ENCODE peak calls at places on chromosomes 6 and 20, in nine cellular contexts. One of them, this sample, is unnamed.

GRCh38 chr20:23602699-23603098 is 3.0 kb downstream of the CST9 start:
- DNase-seq in H54: no peak
- DNase-seq in Peyer's patch: no peak
- DNase-seq in body of pancreas: no peak
- DNase-seq in A549: no peak
- DNase-seq in gastrocnemius medialis: no peak
- DNase-seq in IMR-90: no peak
- DNase-seq in esophagus squamous epithelium: no peak
- DNase-seq in H1: no peak
- DNase-seq in this sample: no peak

GRCh38 chr20:44092551-44093248 is 94.3 kb downstream of the JPH2 start:
- DNase-seq in H54: no peak
- DNase-seq in Peyer's patch: no peak
- DNase-seq in body of pancreas: no peak
- DNase-seq in A549: no peak
- DNase-seq in gastrocnemius medialis: peak
- DNase-seq in IMR-90: peak
- DNase-seq in esophagus squamous epithelium: no peak
- DNase-seq in H1: no peak
- DNase-seq in this sample: no peak

GRCh38 chr20:53281557-53282117 is 309.5 kb downstream of the TSHZ2 start:
- DNase-seq in H54: no peak
- DNase-seq in Peyer's patch: no peak
- DNase-seq in body of pancreas: no peak
- DNase-seq in A549: no peak
- DNase-seq in gastrocnemius medialis: no peak
- DNase-seq in IMR-90: no peak
- DNase-seq in esophagus squamous epithelium: no peak
- DNase-seq in H1: peak
- DNase-seq in this sample: no peak

GRCh38 chr6:89357390-89357789 is 4.9 kb upstream of the UBE2J1 start:
- DNase-seq in H54: no peak
- DNase-seq in Peyer's patch: peak
- DNase-seq in body of pancreas: no peak
- DNase-seq in A549: no peak
- DNase-seq in gastrocnemius medialis: no peak
- DNase-seq in IMR-90: no peak
- DNase-seq in esophagus squamous epithelium: no peak
- DNase-seq in H1: no peak
- DNase-seq in this sample: no peak

GRCh38 chr6:41682497-41682961 is 44.3 kb downstream of the MDFI start:
- DNase-seq in H54: no peak
- DNase-seq in Peyer's patch: no peak
- DNase-seq in body of pancreas: peak
- DNase-seq in A549: no peak
- DNase-seq in gastrocnemius medialis: peak
- DNase-seq in IMR-90: no peak
- DNase-seq in esophagus squamous epithelium: no peak
- DNase-seq in H1: no peak
- DNase-seq in this sample: no peak

GRCh38 chr6:72621243-72622093 is at the start of gene KCNQ5:
- DNase-seq in H54: peak
- DNase-seq in Peyer's patch: peak
- DNase-seq in body of pancreas: peak
- DNase-seq in A549: peak
- DNase-seq in gastrocnemius medialis: peak
- DNase-seq in IMR-90: no peak
- DNase-seq in esophagus squamous epithelium: no peak
- DNase-seq in H1: peak
- DNase-seq in this sample: no peak

GRCh38 chr20:48470141-48470540 is 357.7 kb downstream of the PREX1 start:
- DNase-seq in H54: no peak
- DNase-seq in Peyer's patch: no peak
- DNase-seq in body of pancreas: no peak
- DNase-seq in A549: no peak
- DNase-seq in gastrocnemius medialis: no peak
- DNase-seq in IMR-90: no peak
- DNase-seq in esophagus squamous epithelium: no peak
- DNase-seq in H1: no peak
- DNase-seq in this sample: no peak

GRCh38 chr6:36432151-36432633 is 10.5 kb downstream of the PXT1 start:
- DNase-seq in H54: no peak
- DNase-seq in Peyer's patch: no peak
- DNase-seq in body of pancreas: no peak
- DNase-seq in A549: no peak
- DNase-seq in gastrocnemius medialis: no peak
- DNase-seq in IMR-90: peak
- DNase-seq in esophagus squamous epithelium: no peak
- DNase-seq in H1: no peak
- DNase-seq in this sample: no peak

GRCh38 chr20:31670371-31671228 is 32.9 kb downstream of the COX4I2 start:
- DNase-seq in H54: no peak
- DNase-seq in Peyer's patch: peak
- DNase-seq in body of pancreas: peak
- DNase-seq in A549: no peak
- DNase-seq in gastrocnemius medialis: peak
- DNase-seq in IMR-90: peak
- DNase-seq in esophagus squamous epithelium: no peak
- DNase-seq in H1: no peak
- DNase-seq in this sample: no peak

GRCh38 chr20:40860487-40860902 is 168.1 kb upstream of the TOP1 start:
- DNase-seq in H54: no peak
- DNase-seq in Peyer's patch: no peak
- DNase-seq in body of pancreas: peak
- DNase-seq in A549: no peak
- DNase-seq in gastrocnemius medialis: no peak
- DNase-seq in IMR-90: peak
- DNase-seq in esophagus squamous epithelium: no peak
- DNase-seq in H1: no peak
- DNase-seq in this sample: no peak

GRCh38 chr6:119350202-119351004 is 842 bp upstream of the MAN1A1 start:
- DNase-seq in H54: peak
- DNase-seq in Peyer's patch: peak
- DNase-seq in body of pancreas: peak
- DNase-seq in A549: no peak
- DNase-seq in gastrocnemius medialis: no peak
- DNase-seq in IMR-90: peak
- DNase-seq in esophagus squamous epithelium: no peak
- DNase-seq in H1: no peak
- DNase-seq in this sample: no peak
- TF ChIP-seq POLR2A in H54: no peak
- TF ChIP-seq POLR2A in Peyer's patch: no peak
- TF ChIP-seq POLR2A in body of pancreas: no peak
- TF ChIP-seq POLR2A in A549: no peak
- TF ChIP-seq POLR2A in gastrocnemius medialis: no peak
- TF ChIP-seq POLR2A in IMR-90: no peak
- TF ChIP-seq POLR2A in esophagus squamous epithelium: no peak
- TF ChIP-seq POLR2A in H1: no peak
- TF ChIP-seq POLR2A in this sample: no peak

GRCh38 chr6:133951881-133952814 is 876 bp upstream of the TBPL1 start:
- DNase-seq in H54: peak
- DNase-seq in Peyer's patch: peak
- DNase-seq in body of pancreas: peak
- DNase-seq in A549: peak
- DNase-seq in gastrocnemius medialis: peak
- DNase-seq in IMR-90: peak
- DNase-seq in esophagus squamous epithelium: no peak
- DNase-seq in H1: peak
- DNase-seq in this sample: no peak

GRCh38 chr6:133951227-133951626 is 1.8 kb upstream of the TBPL1 start:
- DNase-seq in H54: no peak
- DNase-seq in Peyer's patch: no peak
- DNase-seq in body of pancreas: no peak
- DNase-seq in A549: no peak
- DNase-seq in gastrocnemius medialis: no peak
- DNase-seq in IMR-90: no peak
- DNase-seq in esophagus squamous epithelium: no peak
- DNase-seq in H1: no peak
- DNase-seq in this sample: no peak

GRCh38 chr6:133955136-133955576 is 2.1 kb downstream of the TBPL1 start:
- DNase-seq in H54: no peak
- DNase-seq in Peyer's patch: no peak
- DNase-seq in body of pancreas: no peak
- DNase-seq in A549: no peak
- DNase-seq in gastrocnemius medialis: no peak
- DNase-seq in IMR-90: no peak
- DNase-seq in esophagus squamous epithelium: no peak
- DNase-seq in H1: no peak
- DNase-seq in this sample: no peak

GRCh38 chr6:133953634-133954415 is 801 bp downstream of the TBPL1 start:
- DNase-seq in H54: no peak
- DNase-seq in Peyer's patch: no peak
- DNase-seq in body of pancreas: no peak
- DNase-seq in A549: no peak
- DNase-seq in gastrocnemius medialis: no peak
- DNase-seq in IMR-90: no peak
- DNase-seq in esophagus squamous epithelium: no peak
- DNase-seq in H1: no peak
- DNase-seq in this sample: no peak

DNA sequence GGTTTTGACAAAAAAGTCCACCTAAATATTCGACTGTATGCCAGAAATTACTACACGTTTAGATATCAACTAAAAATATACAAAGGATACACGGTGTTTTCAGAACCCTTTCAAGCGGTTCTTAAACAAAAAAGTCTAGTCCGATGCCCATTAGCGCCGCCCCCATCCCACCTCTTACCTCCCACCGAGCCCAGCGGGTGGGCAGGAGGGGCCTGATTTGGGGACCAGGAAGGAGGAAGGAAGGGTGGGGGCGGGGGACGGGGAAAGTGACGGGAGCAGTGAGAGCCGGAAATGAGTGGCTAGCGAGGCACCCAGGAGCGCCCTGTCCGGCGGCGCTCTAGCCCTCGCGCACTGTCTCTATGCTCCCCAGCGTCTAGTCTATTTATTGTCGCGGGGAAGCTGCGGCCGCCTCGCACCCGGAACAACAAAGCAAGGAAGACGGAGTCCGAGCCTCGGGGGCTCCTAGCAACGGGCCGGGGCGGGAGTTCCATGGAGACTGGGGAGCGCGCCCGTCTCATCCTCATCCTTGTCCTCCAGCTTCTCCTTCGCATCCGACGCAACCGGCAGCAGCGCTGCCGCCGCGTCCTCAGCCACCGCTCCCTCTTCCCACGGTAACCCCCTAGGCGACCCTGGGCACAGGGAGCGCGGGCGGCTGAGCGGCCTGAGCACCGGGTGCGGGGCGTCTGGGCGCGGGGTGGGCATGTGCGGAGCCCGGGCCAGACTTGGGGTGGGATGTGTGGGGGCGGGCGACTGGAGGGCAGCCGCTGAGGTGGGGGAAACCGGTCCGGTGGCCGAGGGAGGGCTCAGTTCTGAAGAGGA is at the start of gene TBPL1:
- DNase-seq in H54: peak
- DNase-seq in Peyer's patch: peak
- DNase-seq in body of pancreas: peak
- DNase-seq in A549: peak
- DNase-seq in gastrocnemius medialis: peak
- DNase-seq in IMR-90: peak
- DNase-seq in esophagus squamous epithelium: peak
- DNase-seq in H1: peak
- DNase-seq in this sample: no peak
- TF ChIP-seq POLR2A in H54: peak
- TF ChIP-seq POLR2A in Peyer's patch: peak
- TF ChIP-seq POLR2A in body of pancreas: peak
- TF ChIP-seq POLR2A in A549: peak
- TF ChIP-seq POLR2A in gastrocnemius medialis: peak
- TF ChIP-seq POLR2A in IMR-90: peak
- TF ChIP-seq POLR2A in esophagus squamous epithelium: no peak
- TF ChIP-seq POLR2A in H1: peak
- TF ChIP-seq POLR2A in this sample: no peak

DNA sequence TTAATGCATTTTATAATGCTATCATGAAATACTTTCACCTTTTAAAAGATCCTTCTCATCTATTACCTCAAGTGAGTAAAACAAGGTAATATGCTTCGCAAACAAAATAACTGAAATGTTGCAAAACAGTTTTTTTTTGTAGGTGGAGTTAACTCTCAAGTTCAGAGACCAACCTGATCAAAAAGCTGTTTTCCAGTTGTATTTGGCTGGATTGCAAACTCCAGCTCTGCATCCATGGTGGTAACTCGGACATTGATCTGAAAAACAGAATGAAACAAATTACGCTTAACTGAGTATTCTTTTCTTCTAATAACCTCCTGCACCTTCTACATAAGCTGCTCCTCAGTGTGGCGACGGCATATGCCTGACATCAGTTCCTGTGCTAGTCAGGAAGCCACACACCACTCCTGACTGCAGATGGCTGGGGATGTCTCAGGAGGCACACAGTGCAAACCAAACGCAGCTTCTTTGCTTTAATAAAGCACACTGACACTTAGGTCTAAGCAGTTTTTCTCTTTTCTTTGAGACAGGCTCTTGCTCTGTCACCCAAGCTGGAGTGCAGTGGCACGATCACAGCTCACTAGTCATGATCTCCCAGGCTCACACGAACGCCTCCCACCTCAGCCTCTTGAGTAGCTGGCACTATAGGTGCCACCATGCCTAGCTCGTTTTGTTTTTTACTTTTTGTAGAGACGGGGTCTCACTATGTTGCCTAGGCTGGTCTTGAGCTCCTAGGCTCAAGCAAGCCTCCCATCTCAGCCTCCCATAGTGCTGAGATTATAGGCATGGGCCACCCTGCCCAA is 29.9 kb downstream of the EZR start:
- DNase-seq in H54: no peak
- DNase-seq in Peyer's patch: peak
- DNase-seq in body of pancreas: no peak
- DNase-seq in A549: no peak
- DNase-seq in gastrocnemius medialis: no peak
- DNase-seq in IMR-90: no peak
- DNase-seq in esophagus squamous epithelium: no peak
- DNase-seq in H1: no peak
- DNase-seq in this sample: no peak
- TF ChIP-seq POLR2A in H54: no peak
- TF ChIP-seq POLR2A in Peyer's patch: peak
- TF ChIP-seq POLR2A in body of pancreas: no peak
- TF ChIP-seq POLR2A in A549: no peak
- TF ChIP-seq POLR2A in gastrocnemius medialis: no peak
- TF ChIP-seq POLR2A in IMR-90: no peak
- TF ChIP-seq POLR2A in esophagus squamous epithelium: no peak
- TF ChIP-seq POLR2A in H1: no peak
- TF ChIP-seq POLR2A in this sample: no peak

DNA sequence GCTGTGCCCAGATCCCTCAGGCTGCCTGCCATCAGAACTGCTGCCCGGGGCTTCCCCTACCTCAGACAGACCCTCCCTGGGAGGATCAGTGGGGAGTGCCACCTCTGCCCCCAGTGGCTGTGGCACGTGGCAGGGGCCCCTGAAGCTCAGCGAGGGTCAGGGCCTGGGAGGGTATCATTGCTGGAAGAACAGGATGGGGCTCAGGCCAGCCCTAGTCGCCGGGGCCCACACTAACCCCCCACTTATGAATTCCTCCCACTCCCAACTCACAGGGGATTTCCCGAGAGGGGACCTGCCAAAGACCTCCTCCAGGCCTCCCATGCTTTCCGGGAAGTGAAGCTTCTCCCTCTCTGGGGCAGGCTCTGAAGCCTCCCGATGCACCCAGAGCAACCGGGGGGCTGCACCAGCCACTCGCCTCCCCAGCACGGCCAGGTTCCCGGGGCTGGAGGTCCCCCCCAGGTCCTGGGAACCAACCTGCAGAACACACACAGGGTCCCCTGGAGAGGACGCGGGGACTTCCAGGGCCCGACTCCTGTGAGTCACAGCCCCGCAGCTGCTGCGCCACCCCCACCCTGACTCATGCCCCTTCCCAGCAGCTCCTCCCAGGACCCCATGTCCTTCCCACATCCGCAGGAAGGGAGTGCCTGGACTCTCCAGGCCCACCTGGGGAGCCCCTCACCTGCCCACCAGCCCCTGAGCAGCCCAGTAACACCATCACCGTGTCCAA is 2.5 kb downstream of the TNFRSF6B start:
- DNase-seq in H54: peak
- DNase-seq in Peyer's patch: peak
- DNase-seq in body of pancreas: peak
- DNase-seq in A549: peak
- DNase-seq in gastrocnemius medialis: peak
- DNase-seq in IMR-90: peak
- DNase-seq in esophagus squamous epithelium: no peak
- DNase-seq in H1: no peak
- DNase-seq in this sample: no peak
- TF ChIP-seq POLR2A in H54: no peak
- TF ChIP-seq POLR2A in Peyer's patch: no peak
- TF ChIP-seq POLR2A in body of pancreas: no peak
- TF ChIP-seq POLR2A in A549: no peak
- TF ChIP-seq POLR2A in gastrocnemius medialis: peak
- TF ChIP-seq POLR2A in IMR-90: no peak
- TF ChIP-seq POLR2A in esophagus squamous epithelium: no peak
- TF ChIP-seq POLR2A in H1: peak
- TF ChIP-seq POLR2A in this sample: no peak

This sample was measured in vagina.